ENCODE peak calls at places on chromosomes 1 and 21, in ten cellular contexts. I, S, Z, R, Y, N, A, T, C and D are unnamed samples.

GRCh38 chr1:227996187-227996950 is 10.4 kb upstream of the WNT3A start:
- DNase-seq in Z (no peak), T (peak), N (no peak), R (no peak), I (no peak), C (peak), S (no peak), Y (no peak), A (no peak), D (no peak)

GRCh38 chr1:66335859-66336640 is 197.9 kb upstream of the SGIP1 start:
- DNase-seq in Y (peak), N (peak), S (peak), C (peak), Z (peak), T (peak), R (peak), I (peak), A (peak), D (no peak)

GRCh38 chr1:43327549-43328292 is 9.9 kb upstream of the MPL start:
- DNase-seq in Y (no peak), R (no peak), Z (no peak), A (no peak), C (no peak), T (no peak), N (no peak), S (no peak), I (no peak), D (no peak)

GRCh38 chr1:178031856-178032320 is 62.0 kb upstream of the RASAL2 start:
- DNase-seq in I (no peak), Z (peak), T (peak), N (no peak), C (peak), Y (peak), S (peak), A (peak), R (peak), D (peak)

GRCh38 chr1:241654019-241654418 is 1.9 kb downstream of the WDR64 start:
- DNase-seq in N (no peak), Z (no peak), S (no peak), I (no peak), Y (no peak), A (no peak), C (no peak), R (no peak), T (no peak), D (no peak)

GRCh38 chr1:14915356-14916054 is 238.0 kb upstream of the TMEM51 start:
- DNase-seq in R (peak), Y (peak), Z (peak), I (peak), N (no peak), S (peak), C (peak), A (peak), T (peak), D (peak)

GRCh38 chr1:28144203-28145135 is 32.0 kb downstream of the PTAFR start:
- DNase-seq in S (no peak), T (no peak), R (peak), A (no peak), I (peak), N (no peak), Y (no peak), C (no peak), Z (peak), D (no peak)

GRCh38 chr21:36209626-36210171 is 53.1 kb downstream of the DOP1B start:
- DNase-seq in S (peak), T (no peak), Z (peak), N (peak), Y (peak), A (peak), R (peak), I (peak), C (peak), D (peak)

GRCh38 chr1:78339490-78339889 is 151.3 kb upstream of the PTGFR start:
- DNase-seq in T (no peak), A (no peak), N (no peak), S (no peak), R (no peak), Z (peak), I (no peak), C (no peak), Y (no peak), D (no peak)

GRCh38 chr1:204341380-204341779 is 18.3 kb downstream of the PLEKHA6 start:
- DNase-seq in Y (no peak), R (no peak), N (no peak), I (no peak), C (no peak), S (peak), Z (no peak), T (no peak), A (no peak), D (no peak)

GRCh38 chr1:41483960-41484844 is at the start of gene EDN2:
- DNase-seq in Y (peak), T (no peak), A (peak), I (no peak), S (peak), R (no peak), Z (peak), C (peak), N (no peak), D (peak)

GRCh38 chr21:44540741-44541288 is 820 bp upstream of the KRTAP10-1 start:
- DNase-seq in N (no peak), I (no peak), A (no peak), R (no peak), C (no peak), T (no peak), Z (no peak), S (no peak), Y (no peak), D (no peak)

GRCh38 chr1:70487910-70488665 is 77.0 kb downstream of the CTH start:
- DNase-seq in T (no peak), I (no peak), Z (peak), N (no peak), Y (no peak), C (peak), S (peak), A (peak), R (peak), D (peak)

GRCh38 chr21:43961382-43961909 is 50.7 kb upstream of the TRAPPC10 start:
- DNase-seq in N (no peak), I (no peak), A (no peak), S (no peak), Y (no peak), C (no peak), T (no peak), R (no peak), Z (no peak), D (no peak)

GRCh38 chr21:44392916-44393315 is 39.5 kb downstream of the TRPM2 start:
- DNase-seq in T (no peak), S (no peak), N (no peak), R (no peak), I (no peak), A (no peak), Z (no peak), C (no peak), Y (no peak), D (peak)

GRCh38 chr1:16967095-16967567 is 13.3 kb downstream of the MFAP2 start:
- DNase-seq in A (peak), C (no peak), Y (peak), Z (peak), S (no peak), R (no peak), I (no peak), T (no peak), N (no peak), D (no peak)

GRCh38 chr1:221708076-221708571 is 33.8 kb downstream of the DUSP10 start:
- DNase-seq in I (peak), R (peak), C (no peak), S (no peak), Z (peak), Y (no peak), A (peak), N (no peak), T (no peak), D (no peak)

GRCh38 chr21:38773108-38774061 is 32.3 kb upstream of the ETS2 start:
- DNase-seq in R (peak), Y (no peak), C (no peak), I (no peak), N (no peak), T (no peak), A (no peak), Z (peak), S (no peak), D (no peak)